ENCODE peak calls at places on chromosomes 11 and 22, in four cellular contexts. One of them, this sample, is unnamed.
A peak's percentile ranks its signal among the peaks of the same experiment; 100 is the strongest.

GRCh38 chr11:134252539-134253188 is 488 bp downstream of the THYN1 start:
- DNase-seq in GM12878: no peak
- DNase-seq in K562: no peak
- DNase-seq in H1: no peak
- DNase-seq in this sample: no peak

GRCh38 chr11:95829580-95830259 is 39.4 kb downstream of the CEP57 start:
- DNase-seq in H1: no peak
- DNase-seq in K562: no peak
- DNase-seq in GM12878: no peak
- DNase-seq in this sample: no peak

GRCh38 chr22:47248925-47249324 is 486.5 kb downstream of the TBC1D22A start:
- DNase-seq in GM12878: no peak
- DNase-seq in K562: no peak
- DNase-seq in H1: no peak
- DNase-seq in this sample: no peak

GRCh38 chr22:47309476-47309875 is 547.0 kb downstream of the TBC1D22A start:
- DNase-seq in H1: no peak
- DNase-seq in GM12878: no peak
- DNase-seq in K562: no peak
- DNase-seq in this sample: no peak

GRCh38 chr11:45102810-45103621 is 43.4 kb upstream of the PRDM11 start:
- DNase-seq in K562: peak; percentile 70
- DNase-seq in GM12878: peak; percentile 44
- DNase-seq in H1: no peak
- DNase-seq in this sample: peak; percentile 45

GRCh38 chr11:106381895-106382294 is 304.4 kb downstream of the AASDHPPT start:
- DNase-seq in K562: no peak
- DNase-seq in GM12878: no peak
- DNase-seq in H1: peak; percentile 17
- DNase-seq in this sample: no peak

GRCh38 chr11:125272822-125273221 is 108.3 kb downstream of the PKNOX2 start:
- DNase-seq in H1: no peak
- DNase-seq in GM12878: no peak
- DNase-seq in K562: no peak
- DNase-seq in this sample: no peak

GRCh38 chr11:76152741-76153608 is 53.3 kb downstream of the WNT11 start:
- DNase-seq in GM12878: peak; percentile 53
- DNase-seq in K562: no peak
- DNase-seq in H1: no peak
- DNase-seq in this sample: no peak

GRCh38 chr11:60841797-60842687 is at the start of gene CCDC86:
- DNase-seq in H1: peak; percentile 95
- DNase-seq in K562: peak; percentile 98
- DNase-seq in GM12878: peak; percentile 78
- DNase-seq in this sample: peak; percentile 91

GRCh38 chr11:123718075-123718868 is 23.2 kb downstream of the ZNF202 start:
- DNase-seq in GM12878: no peak
- DNase-seq in H1: no peak
- DNase-seq in K562: no peak
- DNase-seq in this sample: no peak

GRCh38 chr11:134063991-134064747 is 4.7 kb upstream of the JAM3 start:
- DNase-seq in K562: no peak
- DNase-seq in H1: no peak
- DNase-seq in GM12878: no peak
- DNase-seq in this sample: no peak

GRCh38 chr11:13120691-13121090 is 111.6 kb downstream of the RASSF10 start:
- DNase-seq in H1: no peak
- DNase-seq in GM12878: no peak
- DNase-seq in K562: no peak
- DNase-seq in this sample: no peak

GRCh38 chr11:59178401-59178800 is 6.5 kb downstream of the DTX4 start:
- DNase-seq in H1: no peak
- DNase-seq in K562: no peak
- DNase-seq in GM12878: no peak
- DNase-seq in this sample: no peak

GRCh38 chr22:50641696-50642607 is 14.0 kb upstream of the ARSA start:
- DNase-seq in H1: peak; percentile 75
- DNase-seq in K562: no peak
- DNase-seq in GM12878: no peak
- DNase-seq in this sample: no peak

GRCh38 chr11:60376601-60377000 is 1.7 kb upstream of the MS4A7 start:
- DNase-seq in K562: no peak
- DNase-seq in GM12878: no peak
- DNase-seq in H1: no peak
- DNase-seq in this sample: no peak

GRCh38 chr22:22110548-22111266 is 128.1 kb upstream of the TOP3B start:
- DNase-seq in H1: no peak
- DNase-seq in K562: peak; percentile 89
- DNase-seq in GM12878: peak; percentile 93
- DNase-seq in this sample: peak; percentile 46

GRCh38 chr11:28900427-28900826 is 792.2 kb downstream of the METTL15 start:
- DNase-seq in K562: no peak
- DNase-seq in H1: no peak
- DNase-seq in GM12878: no peak
- DNase-seq in this sample: no peak

GRCh38 chr11:124535552-124536232 is 7.8 kb downstream of the OR8B12 start:
- DNase-seq in K562: peak; percentile 16
- DNase-seq in GM12878: no peak
- DNase-seq in H1: no peak
- DNase-seq in this sample: no peak

GRCh38 chr11:104061851-104062521 is 25.5 kb downstream of the DDI1 start:
- DNase-seq in K562: no peak
- DNase-seq in GM12878: no peak
- DNase-seq in H1: no peak
- DNase-seq in this sample: no peak

GRCh38 chr11:105357146-105357545 is 217.6 kb upstream of the CARD18 start:
- DNase-seq in K562: no peak
- DNase-seq in H1: no peak
- DNase-seq in GM12878: no peak
- DNase-seq in this sample: no peak

GRCh38 chr11:2799881-2800654 is 85.5 kb downstream of the CDKN1C start:
- DNase-seq in K562: peak; percentile 77
- DNase-seq in GM12878: no peak
- DNase-seq in H1: no peak
- DNase-seq in this sample: no peak

GRCh38 chr22:28029201-28029948 is 110.3 kb upstream of the PITPNB start:
- DNase-seq in GM12878: no peak
- DNase-seq in K562: no peak
- DNase-seq in H1: no peak
- DNase-seq in this sample: no peak

GRCh38 chr22:39946571-39947407 is 13.4 kb upstream of the TMA7B start:
- DNase-seq in H1: no peak
- DNase-seq in K562: peak; percentile 90
- DNase-seq in GM12878: no peak
- DNase-seq in this sample: no peak

GRCh38 chr11:1936072-1936780 is 10.9 kb upstream of the MRPL23 start:
- DNase-seq in H1: no peak
- DNase-seq in K562: no peak
- DNase-seq in GM12878: no peak
- DNase-seq in this sample: no peak

GRCh38 chr11:46711288-46711687 is 7.7 kb upstream of the F2 start:
- DNase-seq in H1: no peak
- DNase-seq in K562: no peak
- DNase-seq in GM12878: no peak
- DNase-seq in this sample: no peak

GRCh38 chr11:61955031-61955415 is 4.9 kb downstream of the BEST1 start:
- DNase-seq in K562: no peak
- DNase-seq in H1: no peak
- DNase-seq in GM12878: no peak
- DNase-seq in this sample: no peak

GRCh38 chr11:94880216-94880615 is 93.1 kb downstream of the CWC15 start:
- DNase-seq in GM12878: no peak
- DNase-seq in K562: no peak
- DNase-seq in H1: no peak
- DNase-seq in this sample: peak; percentile 41

GRCh38 chr22:19970479-19971275 is 29.1 kb upstream of the TXNRD2 start:
- DNase-seq in K562: peak; percentile 96
- DNase-seq in GM12878: no peak
- DNase-seq in H1: no peak
- DNase-seq in this sample: no peak

GRCh38 chr22:35842519-35842913 is 124.8 kb downstream of the APOL5 start:
- DNase-seq in H1: no peak
- DNase-seq in K562: no peak
- DNase-seq in GM12878: no peak
- DNase-seq in this sample: no peak

GRCh38 chr22:21790359-21790758 is 54.8 kb upstream of the YPEL1 start:
- DNase-seq in H1: no peak
- DNase-seq in K562: no peak
- DNase-seq in GM12878: no peak
- DNase-seq in this sample: no peak

GRCh38 chr22:36405671-36406070 is 17.9 kb upstream of the MYH9 start:
- DNase-seq in GM12878: no peak
- DNase-seq in K562: no peak
- DNase-seq in H1: no peak
- DNase-seq in this sample: no peak

GRCh38 chr11:100831929-100832480 is 144.9 kb downstream of the ARHGAP42 start:
- DNase-seq in K562: no peak
- DNase-seq in GM12878: no peak
- DNase-seq in H1: no peak
- DNase-seq in this sample: no peak

GRCh38 chr22:21449531-21450319 is 17.5 kb upstream of the TMEM191C start:
- DNase-seq in H1: no peak
- DNase-seq in K562: no peak
- DNase-seq in GM12878: no peak
- DNase-seq in this sample: no peak

GRCh38 chr11:8720868-8721739 is 38.5 kb downstream of the RPL27A start:
- DNase-seq in K562: no peak
- DNase-seq in H1: no peak
- DNase-seq in GM12878: no peak
- DNase-seq in this sample: peak; percentile 44

GRCh38 chr11:8722809-8723208 is 40.2 kb downstream of the RPL27A start:
- DNase-seq in K562: no peak
- DNase-seq in GM12878: no peak
- DNase-seq in H1: no peak
- DNase-seq in this sample: no peak

GRCh38 chr11:8721740-8722139 is 39.1 kb downstream of the RPL27A start:
- DNase-seq in GM12878: no peak
- DNase-seq in K562: no peak
- DNase-seq in H1: no peak
- DNase-seq in this sample: no peak

GRCh38 chr11:8720376-8720775 is 37.8 kb downstream of the RPL27A start:
- DNase-seq in K562: no peak
- DNase-seq in GM12878: no peak
- DNase-seq in H1: no peak
- DNase-seq in this sample: no peak

GRCh38 chr11:8722156-8722555 is 39.6 kb downstream of the RPL27A start:
- DNase-seq in K562: no peak
- DNase-seq in GM12878: no peak
- DNase-seq in H1: no peak
- DNase-seq in this sample: no peak
- TF ChIP-seq EGR1 in K562: no peak
- TF ChIP-seq EGR1 in GM12878: no peak
- TF ChIP-seq EGR1 in H1: no peak
- TF ChIP-seq EGR1 in this sample: no peak

DNA sequence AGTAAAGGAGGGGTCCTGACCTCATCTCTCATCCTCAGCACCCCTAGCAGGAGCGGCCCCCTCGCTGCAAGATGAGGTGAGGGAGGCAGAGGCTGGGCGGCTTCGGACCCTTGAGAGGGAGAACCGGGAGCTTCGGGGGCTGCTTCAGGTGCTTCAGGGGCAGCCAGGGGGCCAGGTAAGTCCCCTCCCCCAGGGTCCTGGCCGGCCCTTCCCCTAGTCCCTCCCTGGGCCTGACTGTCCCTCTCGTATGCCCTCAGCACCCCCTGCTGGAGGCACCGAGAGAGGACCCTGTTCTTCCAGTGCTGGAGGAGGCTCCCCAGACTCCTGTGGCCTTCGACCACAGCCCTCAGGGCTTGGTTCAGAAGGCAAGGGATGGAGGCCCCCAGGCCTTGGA is 3.7 kb downstream of the CCDC88B start:
- DNase-seq in GM12878: no peak
- DNase-seq in H1: no peak
- DNase-seq in K562: peak; percentile 68
- DNase-seq in this sample: no peak
- H3K9ac ChIP-seq in GM12878: no peak overlapping the region
- H3K9ac ChIP-seq in H1: no peak overlapping the region
- H3K9ac ChIP-seq in K562: no peak overlapping the region
- H3K9ac ChIP-seq in this sample: no peak overlapping the region

GRCh38 chr11:128579790-128580504 is 7.4 kb downstream of the ETS1 start:
- DNase-seq in GM12878: no peak
- DNase-seq in K562: no peak
- DNase-seq in H1: no peak
- DNase-seq in this sample: no peak
- TF ChIP-seq EGR1 in GM12878: no peak
- TF ChIP-seq EGR1 in K562: no peak
- TF ChIP-seq EGR1 in H1: no peak
- TF ChIP-seq EGR1 in this sample: no peak

GRCh38 chr22:30393885-30394284 is 2.9 kb upstream of the SEC14L2 start:
- DNase-seq in GM12878: no peak
- DNase-seq in K562: no peak
- DNase-seq in H1: no peak
- DNase-seq in this sample: no peak

GRCh38 chr22:30390974-30391691 is 3.9 kb upstream of the RNF215 start:
- DNase-seq in GM12878: peak; percentile 51
- DNase-seq in H1: peak; percentile 54
- DNase-seq in K562: peak; percentile 88
- DNase-seq in this sample: peak; percentile 84

GRCh38 chr22:30393322-30393680 is 3.5 kb upstream of the SEC14L2 start:
- DNase-seq in H1: no peak
- DNase-seq in GM12878: no peak
- DNase-seq in K562: no peak
- DNase-seq in this sample: no peak

GRCh38 chr22:30396871-30397655 is at the start of gene SEC14L2:
- DNase-seq in GM12878: no peak
- DNase-seq in H1: no peak
- DNase-seq in K562: no peak
- DNase-seq in this sample: peak; percentile 43

DNA sequence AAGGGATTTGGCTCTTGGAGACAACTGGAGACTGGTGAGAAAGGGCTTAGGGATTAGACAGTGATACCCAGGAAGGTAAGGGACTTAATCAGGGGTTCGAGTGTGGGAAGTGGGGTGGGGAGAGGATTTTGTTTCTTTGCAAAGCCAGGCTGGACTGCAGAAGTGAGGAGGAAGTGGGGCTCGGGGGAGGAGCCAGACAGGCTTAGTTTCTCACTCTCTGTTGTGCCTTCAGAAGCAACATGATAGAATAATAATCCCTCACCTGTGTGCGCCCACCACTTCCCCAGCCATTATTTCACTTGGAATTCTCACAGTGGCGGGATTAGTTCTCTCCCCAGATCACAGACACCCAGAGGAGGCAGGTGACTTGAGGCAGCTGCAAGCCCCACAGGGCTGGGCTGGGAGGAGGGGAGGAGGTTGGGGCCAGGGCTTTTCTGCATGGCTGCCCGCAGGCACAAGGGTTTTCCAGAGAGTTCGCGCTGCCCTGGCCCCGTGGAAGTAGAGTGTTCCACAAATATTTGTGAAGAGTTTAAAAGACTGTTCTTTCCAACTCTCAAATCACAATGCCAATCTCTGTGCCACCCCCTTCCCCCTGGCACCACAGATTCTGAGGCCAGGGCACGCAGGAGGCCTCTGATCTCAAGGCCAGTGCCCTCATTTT is 4.0 kb upstream of the SEC14L2 start:
- DNase-seq in K562: no peak
- DNase-seq in GM12878: no peak
- DNase-seq in H1: no peak
- DNase-seq in this sample: no peak
- H3K9ac ChIP-seq in K562: no peak overlapping the region
- H3K9ac ChIP-seq in GM12878: peak overlapping the region; percentile 8
- H3K9ac ChIP-seq in H1: no peak overlapping the region
- H3K9ac ChIP-seq in this sample: no peak overlapping the region

GRCh38 chr11:67665537-67666302 is 8.7 kb downstream of the ALDH3B2 start:
- DNase-seq in H1: no peak
- DNase-seq in GM12878: no peak
- DNase-seq in K562: peak; percentile 30
- DNase-seq in this sample: no peak
- TF ChIP-seq EGR1 in H1: no peak
- TF ChIP-seq EGR1 in GM12878: no peak
- TF ChIP-seq EGR1 in K562: no peak
- TF ChIP-seq EGR1 in this sample: no peak